ENCODE peak calls at places on chromosome 12, in seven cellular contexts. M is AG10803; W is CD8-positive, alpha-beta T cell; E is cardiac fibroblast; P is A549; T is testis; V is PC-3. B is an unnamed sample.

GRCh38 chr12:47219243-47219642 is 139.5 kb upstream of the AMIGO2 start:
- DNase-seq in V (peak), M (peak), T (no peak), P (peak), W (no peak), E (peak), B (peak)

GRCh38 chr12:118060301-118061010 is 523 bp downstream of the WSB2 start:
- DNase-seq in P (peak), V (peak), W (peak), E (peak), T (peak), M (peak), B (no peak)

GRCh38 chr12:108846320-108846719 is 11.1 kb downstream of the SSH1 start:
- DNase-seq in T (no peak), P (no peak), W (no peak), M (peak), V (no peak), E (no peak), B (no peak)

GRCh38 chr12:98405795-98406366 is 109.5 kb upstream of the TMPO start:
- DNase-seq in E (no peak), V (no peak), T (no peak), W (no peak), P (no peak), M (no peak), B (no peak)

GRCh38 chr12:132161046-132161781 is 17.0 kb downstream of the NOC4L start:
- DNase-seq in V (peak), W (no peak), T (no peak), P (no peak), E (peak), M (peak), B (no peak)

GRCh38 chr12:46788247-46788887 is 37.4 kb downstream of the SLC38A4 start:
- DNase-seq in V (no peak), P (no peak), T (no peak), M (peak), W (no peak), E (peak), B (peak)

GRCh38 chr12:70576341-70577282 is 60.6 kb downstream of the PTPRB start:
- DNase-seq in V (peak), P (peak), M (peak), T (peak), E (peak), W (no peak), B (peak)

GRCh38 chr12:45762185-45763110 is 32.9 kb downstream of the ARID2 start:
- DNase-seq in T (peak), M (peak), W (no peak), V (peak), E (peak), P (peak), B (peak)

GRCh38 chr12:10849425-10849878 is at the start of gene PRR4:
- DNase-seq in T (no peak), W (no peak), P (no peak), V (peak), M (no peak), E (no peak), B (no peak)

GRCh38 chr12:130873825-130874224 is 2.0 kb downstream of the RAN start:
- DNase-seq in W (no peak), T (no peak), P (no peak), E (no peak), M (no peak), V (no peak), B (no peak)

GRCh38 chr12:77685112-77685511 is 145.6 kb upstream of the NAV3 start:
- DNase-seq in E (peak), V (peak), T (peak), W (no peak), P (peak), M (peak), B (peak)

GRCh38 chr12:1044697-1045096 is 53.7 kb downstream of the ERC1 start:
- DNase-seq in P (peak), T (no peak), M (peak), V (peak), W (no peak), E (peak), B (peak)

GRCh38 chr12:98421336-98421735 is 94.1 kb upstream of the TMPO start:
- DNase-seq in M (no peak), T (no peak), E (no peak), W (no peak), P (no peak), V (no peak), B (no peak)

GRCh38 chr12:131254374-131254773 is 300.7 kb downstream of the ADGRD1 start:
- DNase-seq in W (no peak), T (no peak), V (no peak), P (no peak), E (no peak), M (no peak), B (no peak)

GRCh38 chr12:1619599-1619998 is 9.4 kb upstream of the WNT5B start:
- DNase-seq in V (no peak), E (no peak), M (no peak), T (peak), W (no peak), P (no peak), B (no peak)

GRCh38 chr12:106580671-106581508 is 1.9 kb upstream of the RFX4 start:
- DNase-seq in T (no peak), W (no peak), P (no peak), M (no peak), E (no peak), V (no peak), B (no peak)

GRCh38 chr12:59472273-59472672 is 123.6 kb upstream of the SLC16A7 start:
- DNase-seq in W (no peak), P (no peak), M (no peak), V (no peak), E (no peak), T (no peak), B (no peak)

GRCh38 chr12:64682572-64683277 is 72.4 kb downstream of the RASSF3 start:
- DNase-seq in V (no peak), P (no peak), M (peak), T (no peak), E (peak), W (no peak), B (no peak)

GRCh38 chr12:87816186-87816585 is 213.0 kb downstream of the C12orf50 start:
- DNase-seq in E (peak), V (no peak), W (no peak), T (no peak), P (no peak), M (no peak), B (no peak)

DNA sequence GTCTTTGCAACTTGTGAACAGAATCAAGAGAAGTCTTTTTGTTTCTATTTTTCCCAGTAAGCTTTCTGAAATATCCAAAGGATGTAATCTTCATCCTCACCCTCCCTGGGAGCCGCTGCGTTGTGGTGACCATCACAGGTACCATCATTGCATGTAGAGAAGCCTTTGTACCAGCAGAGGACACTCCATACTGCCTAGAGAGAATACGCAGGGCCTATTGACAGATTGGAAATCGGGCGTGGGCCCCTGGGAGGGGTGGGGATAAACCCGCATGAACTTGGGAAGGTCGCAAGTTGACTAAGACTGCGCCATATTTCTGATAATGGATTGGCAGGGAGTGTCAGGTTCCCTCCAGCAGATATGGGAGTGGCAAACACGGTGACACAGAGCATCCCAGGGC is 12.7 kb downstream of the KRT1 start:
- DNase-seq in P (peak), M (no peak), T (no peak), W (no peak), E (no peak), V (peak), B (no peak)
- TF ChIP-seq CTCF in P (peak), M (peak), T (no peak), W (no peak), E (peak), V (peak), B (peak)

GRCh38 chr12:52305921-52306705 is 14.8 kb upstream of the KRT81 start:
- DNase-seq in E (no peak), W (no peak), M (no peak), V (no peak), P (peak), T (no peak), B (no peak)
- TF ChIP-seq CTCF in E (peak), W (no peak), M (peak), V (peak), P (peak), T (no peak), B (peak)

DNA sequence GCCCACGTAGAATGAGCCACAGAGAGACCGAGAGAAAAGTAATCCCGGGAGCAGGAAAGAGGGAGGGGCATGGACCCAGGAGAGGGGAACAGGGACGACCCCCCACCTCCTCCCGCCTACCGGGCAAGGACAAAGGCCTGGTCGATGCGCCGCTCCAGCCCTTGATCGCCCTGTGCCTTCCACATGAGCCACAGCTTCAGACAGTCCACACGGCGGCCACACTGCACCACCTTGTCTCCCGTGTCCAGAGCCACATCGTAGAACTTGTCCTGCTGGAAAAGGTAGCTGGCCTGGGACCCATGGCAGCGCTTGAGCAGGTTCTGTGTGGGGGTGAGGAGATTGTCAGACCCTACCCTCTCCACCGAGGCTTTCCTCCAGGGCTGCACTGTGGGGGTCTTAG is 20.5 kb upstream of the ZNF740 start:
- DNase-seq in M (no peak), E (no peak), V (no peak), T (no peak), P (no peak), W (no peak), B (no peak)
- TF ChIP-seq CTCF in M (no peak), E (no peak), V (no peak), T (no peak), P (no peak), W (no peak), B (no peak)

DNA sequence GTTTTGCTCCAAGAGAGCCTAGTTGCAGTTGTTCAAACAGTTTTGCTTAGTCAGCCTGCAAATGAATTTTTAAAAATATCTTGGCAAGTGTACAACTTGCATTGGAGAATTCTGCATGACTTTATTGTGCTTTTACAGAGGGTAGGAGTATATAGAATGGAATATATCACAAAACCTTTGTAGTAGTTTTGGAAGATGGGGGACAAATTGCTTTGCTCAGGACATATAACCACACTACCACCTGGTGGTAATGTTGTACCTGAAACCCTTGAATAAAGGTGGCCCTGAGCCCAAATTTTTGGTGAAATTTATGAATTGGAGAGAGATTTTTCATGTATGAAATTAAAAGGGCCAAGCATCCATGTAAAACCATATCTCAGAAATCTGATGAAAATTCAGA is 645.2 kb downstream of the MED13L start:
- DNase-seq in M (peak), E (peak), V (peak), T (no peak), W (no peak), P (no peak), B (peak)
- TF ChIP-seq CTCF in M (peak), E (peak), V (peak), T (peak), W (no peak), P (peak), B (peak)

GRCh38 chr12:3200779-3201738 is 123.9 kb downstream of the TSPAN9 start:
- DNase-seq in P (no peak), V (peak), E (no peak), T (no peak), W (no peak), M (no peak), B (no peak)

GRCh38 chr12:3200032-3200617 is 122.9 kb downstream of the TSPAN9 start:
- DNase-seq in P (peak), W (no peak), E (peak), M (peak), T (peak), V (peak), B (peak)

GRCh38 chr12:3202734-3203446 is 125.7 kb downstream of the TSPAN9 start:
- DNase-seq in V (peak), M (peak), W (peak), T (peak), P (peak), E (peak), B (peak)

GRCh38 chr12:3203713-3204112 is 126.5 kb downstream of the TSPAN9 start:
- DNase-seq in W (no peak), M (no peak), T (no peak), P (no peak), E (no peak), V (no peak), B (peak)

GRCh38 chr12:3201741-3202500 is 124.7 kb downstream of the TSPAN9 start:
- DNase-seq in E (no peak), P (no peak), T (no peak), V (no peak), M (no peak), W (no peak), B (no peak)
- TF ChIP-seq CTCF in E (no peak), P (no peak), T (no peak), V (no peak), M (no peak), W (no peak), B (no peak)

GRCh38 chr12:125332900-125333299 is 267.7 kb downstream of the AACS start:
- DNase-seq in V (no peak), M (no peak), W (no peak), P (no peak), E (no peak), T (no peak), B (no peak)
- TF ChIP-seq CTCF in V (peak), M (no peak), W (no peak), P (no peak), E (no peak), T (peak), B (no peak)

DNA sequence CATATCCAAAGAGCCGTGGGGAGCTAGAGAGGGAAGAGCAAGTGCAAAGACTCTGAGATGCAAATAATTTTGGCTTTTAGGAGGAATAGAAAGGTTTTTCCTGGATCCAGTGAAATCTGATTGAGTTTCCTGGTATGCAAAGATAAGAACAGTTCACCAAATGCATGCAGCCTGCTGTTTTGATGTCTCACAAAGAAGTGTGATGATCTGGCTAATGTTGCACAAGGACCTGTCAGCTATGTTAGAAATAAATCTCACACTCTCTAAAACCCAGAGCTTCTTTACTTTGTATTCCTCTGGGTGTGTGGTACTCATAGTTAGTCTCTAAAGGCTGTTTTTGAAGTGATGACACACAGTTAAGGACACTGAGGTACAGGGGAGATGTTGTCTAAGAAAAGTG is 321.4 kb downstream of the AACS start:
- DNase-seq in W (no peak), P (no peak), M (no peak), T (no peak), V (no peak), E (no peak), B (no peak)
- TF ChIP-seq CTCF in W (no peak), P (no peak), M (no peak), T (no peak), V (no peak), E (no peak), B (no peak)

B was measured in bronchial epithelial cell.